ENCODE peak calls at places on chromosomes 6 and 20, in seven cellular contexts. X is amygdala; D is stimulated activated naive CD8-positive, alpha-beta T cell treated with anti-CD3 and anti-CD28 coated beads, Interleukin-15, Interleukin-2, amounts not matched to agents 100 U/mL and 50 U/mL, for 24 hours; V is NCI-H1092; S is astrocyte of the cerebellum; P is iPS-NIHi11; M is activated CD4-positive, alpha-beta T cell treated with anti-CD3 and anti-CD28 coated beads, Interleukin-2, amount 50 U/mL, for 1 hour. E is an unnamed sample.
A peak's percentile ranks its signal among the peaks of the same experiment; 100 is the strongest.

GRCh38 chr6:66103354-66103753 is 396.3 kb upstream of the EYS start:
- DNase-seq in X (no peak), D (no peak), V (no peak), S (no peak), P (no peak), M (no peak), E (no peak)

GRCh38 chr6:37051138-37052026 is 45.9 kb downstream of the FGD2 start:
- DNase-seq in X (peak; percentile 80), D (peak; percentile 95), V (peak; percentile 53), S (peak; percentile 32), P (peak; percentile 87), M (peak; percentile 91), E (peak; percentile 94)

GRCh38 chr6:158475344-158476302 is 84.3 kb upstream of the TMEM181 start:
- DNase-seq in X (no peak), D (no peak), V (peak; percentile 93), S (no peak), P (peak; percentile 21), M (no peak), E (no peak)

GRCh38 chr6:157058574-157058973 is 264.7 kb downstream of the TMEM242 start:
- DNase-seq in X (no peak), D (no peak), V (no peak), S (no peak), P (no peak), M (no peak), E (no peak)

GRCh38 chr6:35425284-35425683 is 26.9 kb upstream of the FANCE start:
- DNase-seq in X (no peak), D (no peak), V (no peak), S (peak; percentile 93), P (no peak), M (no peak), E (no peak)

GRCh38 chr20:32244959-32245358 is 32.5 kb upstream of the KIF3B start:
- DNase-seq in X (no peak), D (no peak), V (no peak), S (no peak), P (no peak), M (no peak), E (no peak)

GRCh38 chr6:156883497-156884252 is 106.5 kb downstream of the ARID1B start:
- DNase-seq in X (no peak), D (peak; percentile 40), V (no peak), S (no peak), P (no peak), M (no peak), E (no peak)

GRCh38 chr6:26464014-26464413 is 6.3 kb downstream of the BTN2A1 start:
- DNase-seq in X (no peak), D (no peak), V (no peak), S (no peak), P (no peak), M (no peak), E (no peak)

GRCh38 chr6:162528538-162528937 is 199.0 kb downstream of the PRKN start:
- DNase-seq in X (no peak), D (no peak), V (no peak), S (no peak), P (no peak), M (no peak), E (no peak)

GRCh38 chr20:39888310-39888709 is 800.7 kb downstream of the MAFB start:
- DNase-seq in X (no peak), D (no peak), V (no peak), S (no peak), P (no peak), M (no peak), E (no peak)

GRCh38 chr6:168950500-168951223 is 303.0 kb downstream of the THBS2 start:
- DNase-seq in X (no peak), D (no peak), V (no peak), S (no peak), P (no peak), M (no peak), E (no peak)

GRCh38 chr6:14046476-14047068 is 71.0 kb upstream of the CD83 start:
- DNase-seq in X (no peak), D (peak; percentile 43), V (no peak), S (no peak), P (peak; percentile 77), M (peak; percentile 30), E (peak; percentile 51)

GRCh38 chr6:106974337-106974998 is at the start of gene CD24:
- DNase-seq in X (no peak), D (peak; percentile 50), V (peak; percentile 75), S (no peak), P (peak; percentile 87), M (no peak), E (peak; percentile 78)

GRCh38 chr6:113350521-113350920 is 506.6 kb upstream of the MARCKS start:
- DNase-seq in X (no peak), D (no peak), V (no peak), S (no peak), P (no peak), M (no peak), E (no peak)

GRCh38 chr6:79631800-79632172 is 657 bp downstream of the SH3BGRL2 start:
- DNase-seq in X (no peak), D (no peak), V (no peak), S (no peak), P (no peak), M (no peak), E (no peak)

GRCh38 chr6:106339334-106340029 is 13.9 kb upstream of the ATG5 start:
- DNase-seq in X (peak; percentile 11), D (peak; percentile 44), V (no peak), S (peak; percentile 42), P (peak; percentile 84), M (peak; percentile 24), E (peak; percentile 57)

E was measured in WTC11.